ENCODE peak calls at places on chromosomes 5 and 9, in nine cellular contexts. N, X, K, Z, C, Q, B, A and O are unnamed samples.

GRCh38 chr5:79875230-79875629 is 115.8 kb downstream of the MTX3 start:
- DNase-seq in N (no peak), X (no peak), K (no peak), Z (no peak), C (no peak), Q (no peak), B (no peak), A (no peak), O (no peak)

GRCh38 chr9:76369583-76369982 is 24.6 kb downstream of the RFK start:
- DNase-seq in N (no peak), X (peak), K (peak), Z (no peak), C (no peak), Q (peak), B (peak), A (peak), O (no peak)

GRCh38 chr9:80085668-80086067 is 513.9 kb downstream of the TLE4 start:
- DNase-seq in N (no peak), X (peak), K (no peak), Z (no peak), C (no peak), Q (no peak), B (no peak), A (no peak), O (no peak)

GRCh38 chr5:43926923-43927322 is 323.9 kb downstream of the NNT start:
- DNase-seq in N (no peak), X (no peak), K (no peak), Z (no peak), C (no peak), Q (no peak), B (no peak), A (no peak), O (no peak)

GRCh38 chr9:109499631-109500120 is 1.6 kb upstream of the PTPN3 start:
- DNase-seq in N (no peak), X (no peak), K (no peak), Z (no peak), C (no peak), Q (peak), B (no peak), A (no peak), O (no peak)

GRCh38 chr9:112380771-112381181 is 868 bp downstream of the HSDL2 start:
- DNase-seq in N (no peak), X (peak), K (no peak), Z (no peak), C (no peak), Q (no peak), B (no peak), A (no peak), O (no peak)

GRCh38 chr5:136012041-136012804 is 16.6 kb upstream of the TGFBI start:
- DNase-seq in N (no peak), X (no peak), K (no peak), Z (no peak), C (no peak), Q (no peak), B (no peak), A (no peak), O (no peak)

GRCh38 chr5:41508186-41508585 is 2.2 kb downstream of the PLCXD3 start:
- DNase-seq in N (no peak), X (peak), K (no peak), Z (no peak), C (no peak), Q (no peak), B (no peak), A (no peak), O (no peak)

GRCh38 chr5:75331-76320 is 16.3 kb upstream of the PLEKHG4B start:
- DNase-seq in N (no peak), X (no peak), K (no peak), Z (no peak), C (no peak), Q (no peak), B (no peak), A (no peak), O (peak)

GRCh38 chr5:64000096-64000495 is 37.9 kb upstream of the HTR1A start:
- DNase-seq in N (no peak), X (no peak), K (no peak), Z (no peak), C (no peak), Q (no peak), B (no peak), A (no peak), O (no peak)

GRCh38 chr9:14423816-14424261 is 109.9 kb upstream of the NFIB start:
- DNase-seq in N (no peak), X (no peak), K (no peak), Z (no peak), C (no peak), Q (no peak), B (no peak), A (no peak), O (no peak)

GRCh38 chr5:9428272-9428671 is 117.6 kb downstream of the SEMA5A start:
- DNase-seq in N (no peak), X (no peak), K (no peak), Z (no peak), C (no peak), Q (no peak), B (no peak), A (no peak), O (no peak)

GRCh38 chr5:37850128-37850865 is 10.5 kb upstream of the GDNF start:
- DNase-seq in N (no peak), X (peak), K (no peak), Z (no peak), C (no peak), Q (no peak), B (no peak), A (no peak), O (no peak)

GRCh38 chr9:15295761-15296405 is 11.1 kb downstream of the TTC39B start:
- DNase-seq in N (no peak), X (peak), K (peak), Z (no peak), C (peak), Q (no peak), B (no peak), A (no peak), O (no peak)

GRCh38 chr5:61313960-61314681 is 17.9 kb upstream of the ZSWIM6 start:
- DNase-seq in N (no peak), X (peak), K (peak), Z (no peak), C (no peak), Q (no peak), B (no peak), A (no peak), O (peak)

GRCh38 chr5:65157906-65158603 is 323.7 kb downstream of the ADAMTS6 start:
- DNase-seq in N (no peak), X (peak), K (no peak), Z (no peak), C (no peak), Q (no peak), B (no peak), A (no peak), O (no peak)

GRCh38 chr9:106892632-106893031 is 29.7 kb downstream of the ZNF462 start:
- DNase-seq in N (no peak), X (peak), K (peak), Z (no peak), C (no peak), Q (peak), B (no peak), A (no peak), O (no peak)

GRCh38 chr5:154178661-154179060 is 11.9 kb upstream of the GALNT10 start:
- DNase-seq in N (no peak), X (no peak), K (no peak), Z (no peak), C (no peak), Q (no peak), B (no peak), A (no peak), O (no peak)

GRCh38 chr9:79946718-79947117 is 375.0 kb downstream of the TLE4 start:
- DNase-seq in N (no peak), X (no peak), K (no peak), Z (no peak), C (no peak), Q (peak), B (no peak), A (no peak), O (no peak)

GRCh38 chr9:89891221-89892052 is 286.6 kb downstream of the GADD45G start:
- DNase-seq in N (no peak), X (no peak), K (no peak), Z (no peak), C (no peak), Q (peak), B (no peak), A (no peak), O (no peak)

GRCh38 chr9:38437193-38437823 is 13.1 kb upstream of the IGFBPL1 start:
- DNase-seq in N (no peak), X (no peak), K (peak), Z (no peak), C (no peak), Q (peak), B (no peak), A (no peak), O (no peak)

GRCh38 chr9:18668944-18669343 is 195.0 kb downstream of the ADAMTSL1 start:
- DNase-seq in N (no peak), X (no peak), K (no peak), Z (no peak), C (no peak), Q (no peak), B (no peak), A (peak), O (no peak)

GRCh38 chr9:116736406-116736805 is 49.3 kb downstream of the TRIM32 start:
- DNase-seq in N (no peak), X (no peak), K (no peak), Z (no peak), C (no peak), Q (no peak), B (no peak), A (no peak), O (no peak)

GRCh38 chr9:90987566-90987965 is 185.9 kb downstream of the SYK start:
- DNase-seq in N (no peak), X (peak), K (no peak), Z (no peak), C (no peak), Q (no peak), B (no peak), A (no peak), O (no peak)

GRCh38 chr5:10590226-10591047 is 26.6 kb downstream of the ANKRD33B start:
- DNase-seq in N (no peak), X (peak), K (no peak), Z (no peak), C (no peak), Q (no peak), B (no peak), A (no peak), O (no peak)